ENCODE peak calls at places on chromosome 4, in six cellular contexts. X, L, E, W, I and C are unnamed samples.

GRCh38 chr4:101649790-101650450 is 140.6 kb upstream of the BANK1 start:
- DNase-seq in X (no peak), W (no peak), I (peak), E (no peak), L (no peak), C (peak)

GRCh38 chr4:107666134-107666533 is 53.9 kb downstream of the PAPSS1 start:
- DNase-seq in X (no peak), W (no peak), L (no peak), I (no peak), E (no peak), C (no peak)

GRCh38 chr4:160969914-160970313 is 1193.9 kb downstream of the FSTL5 start:
- DNase-seq in W (no peak), E (no peak), L (no peak), X (no peak), I (peak), C (no peak)

GRCh38 chr4:1370321-1371124 is 23.5 kb downstream of the UVSSA start:
- DNase-seq in X (no peak), E (no peak), I (no peak), W (peak), L (no peak), C (no peak)

GRCh38 chr4:165207016-165207430 is 338 bp upstream of the KLHL2 start:
- DNase-seq in I (no peak), L (no peak), E (no peak), X (no peak), W (no peak), C (no peak)

GRCh38 chr4:32462944-32463343 is 1742.8 kb downstream of the PCDH7 start:
- DNase-seq in X (no peak), L (peak), W (no peak), E (peak), I (no peak), C (no peak)

GRCh38 chr4:2141762-2142520 is 82.8 kb downstream of the NAT8L start:
- DNase-seq in W (no peak), E (no peak), L (no peak), I (no peak), X (peak), C (no peak)

GRCh38 chr4:82975792-82976191 is 34.8 kb downstream of the LIN54 start:
- DNase-seq in L (no peak), E (no peak), X (no peak), I (no peak), W (no peak), C (no peak)

GRCh38 chr4:98963538-98964433 is 31.7 kb upstream of the METAP1 start:
- DNase-seq in L (no peak), I (no peak), W (no peak), E (no peak), X (no peak), C (no peak)

GRCh38 chr4:173185832-173186545 is 17.4 kb downstream of the GALNT7 start:
- DNase-seq in L (no peak), X (no peak), W (no peak), I (no peak), E (no peak), C (no peak)

GRCh38 chr4:20760053-20760452 is 59.8 kb downstream of the PACRGL start:
- DNase-seq in L (no peak), X (no peak), E (no peak), I (peak), W (no peak), C (no peak)

GRCh38 chr4:95410387-95411005 is 138.3 kb downstream of the UNC5C start:
- DNase-seq in L (no peak), X (no peak), W (no peak), I (no peak), E (no peak), C (no peak)

GRCh38 chr4:74118600-74119351 is 19.8 kb upstream of the CXCL2 start:
- DNase-seq in X (no peak), W (no peak), E (no peak), I (no peak), L (no peak), C (no peak)

GRCh38 chr4:87044511-87045369 is 109.9 kb downstream of the AFF1 start:
- DNase-seq in W (no peak), I (no peak), L (no peak), E (no peak), X (no peak), C (no peak)

GRCh38 chr4:17851921-17852320 is 41.1 kb downstream of the NCAPG start:
- DNase-seq in E (no peak), I (no peak), L (no peak), X (no peak), W (no peak), C (no peak)

GRCh38 chr4:169009281-169010124 is 552 bp downstream of the CBR4 start:
- DNase-seq in X (peak), W (peak), I (peak), E (peak), L (peak), C (peak)